ENCODE peak calls at places on chromosomes 6 and 20, in four cellular contexts. One of them, this sample, is unnamed. For H3K4me1, the result is how much of the 10 kb centered on the place peaks cover.

GRCh38 chr6:32816746-32817204 is at the start of gene HLA-DOB:
- DNase-seq in K562: no peak
- DNase-seq in endothelial cell of umbilical vein: peak
- DNase-seq in Panc1: no peak
- DNase-seq in this sample: no peak

GRCh38 chr6:77368660-77369313 is 94.5 kb downstream of the HTR1B start:
- DNase-seq in K562: no peak
- DNase-seq in endothelial cell of umbilical vein: peak
- DNase-seq in Panc1: no peak
- DNase-seq in this sample: peak

GRCh38 chr20:33465536-33466302 is 22.2 kb upstream of the SNTA1 start:
- DNase-seq in K562: no peak
- DNase-seq in endothelial cell of umbilical vein: no peak
- DNase-seq in Panc1: no peak
- DNase-seq in this sample: no peak

GRCh38 chr20:22508426-22508825 is 75.9 kb downstream of the FOXA2 start:
- DNase-seq in K562: no peak
- DNase-seq in endothelial cell of umbilical vein: no peak
- DNase-seq in Panc1: no peak
- DNase-seq in this sample: no peak

GRCh38 chr20:34222208-34222607 is 19.0 kb upstream of the ASIP start:
- DNase-seq in K562: no peak
- DNase-seq in endothelial cell of umbilical vein: no peak
- DNase-seq in Panc1: no peak
- DNase-seq in this sample: no peak

GRCh38 chr20:26209171-26209941 is 512.7 kb upstream of the ZNF337 start:
- DNase-seq in K562: no peak
- DNase-seq in endothelial cell of umbilical vein: no peak
- DNase-seq in Panc1: no peak
- DNase-seq in this sample: no peak

GRCh38 chr6:32212076-32212760 is 11.6 kb downstream of the NOTCH4 start:
- DNase-seq in K562: no peak
- DNase-seq in endothelial cell of umbilical vein: no peak
- DNase-seq in Panc1: no peak
- DNase-seq in this sample: no peak

GRCh38 chr6:163814494-163815364 is 400.2 kb downstream of the QKI start:
- DNase-seq in K562: no peak
- DNase-seq in endothelial cell of umbilical vein: no peak
- DNase-seq in Panc1: no peak
- DNase-seq in this sample: no peak

GRCh38 chr6:82711105-82711829 is 347.6 kb downstream of the TPBG start:
- DNase-seq in K562: no peak
- DNase-seq in endothelial cell of umbilical vein: no peak
- DNase-seq in Panc1: no peak
- DNase-seq in this sample: no peak

GRCh38 chr20:58446938-58447265 is 57.9 kb downstream of the VAPB start:
- DNase-seq in K562: no peak
- DNase-seq in endothelial cell of umbilical vein: no peak
- DNase-seq in Panc1: no peak
- DNase-seq in this sample: no peak

GRCh38 chr6:32252326-32253009 is 28.6 kb upstream of the NOTCH4 start:
- DNase-seq in K562: no peak
- DNase-seq in endothelial cell of umbilical vein: no peak
- DNase-seq in Panc1: no peak
- DNase-seq in this sample: no peak

GRCh38 chr20:1274485-1275313 is 8.6 kb downstream of the SNPH start:
- DNase-seq in K562: no peak
- DNase-seq in endothelial cell of umbilical vein: no peak
- DNase-seq in Panc1: no peak
- DNase-seq in this sample: no peak

GRCh38 chr6:114290864-114291263 is 52.0 kb downstream of the HS3ST5 start:
- DNase-seq in K562: no peak
- DNase-seq in endothelial cell of umbilical vein: no peak
- DNase-seq in Panc1: no peak
- DNase-seq in this sample: no peak

GRCh38 chr6:25223421-25224052 is 55.6 kb upstream of the CARMIL1 start:
- DNase-seq in K562: peak
- DNase-seq in endothelial cell of umbilical vein: peak
- DNase-seq in Panc1: peak
- DNase-seq in this sample: peak

GRCh38 chr20:63553933-63554290 is at the start of gene FNDC11:
- DNase-seq in K562: peak
- DNase-seq in endothelial cell of umbilical vein: no peak
- DNase-seq in Panc1: no peak
- DNase-seq in this sample: peak

GRCh38 chr20:50216543-50217206 is 26.0 kb downstream of the CEBPB start:
- DNase-seq in K562: no peak
- DNase-seq in endothelial cell of umbilical vein: no peak
- DNase-seq in Panc1: no peak
- DNase-seq in this sample: no peak

GRCh38 chr6:132392792-132393191 is 8.5 kb downstream of the MOXD1 start:
- DNase-seq in K562: no peak
- DNase-seq in endothelial cell of umbilical vein: peak
- DNase-seq in Panc1: no peak
- DNase-seq in this sample: no peak
- TF ChIP-seq CTCF in K562: no peak
- TF ChIP-seq CTCF in endothelial cell of umbilical vein: no peak
- TF ChIP-seq CTCF in Panc1: peak
- TF ChIP-seq CTCF in this sample: no peak

GRCh38 chr6:35723587-35723986 is 13.2 kb upstream of the ARMC12 start:
- DNase-seq in K562: peak
- DNase-seq in endothelial cell of umbilical vein: no peak
- DNase-seq in Panc1: no peak
- DNase-seq in this sample: no peak
- H3K4me1 ChIP-seq in K562: half or more
- H3K4me1 ChIP-seq in endothelial cell of umbilical vein: under half
- H3K4me1 ChIP-seq in Panc1: under half
- H3K4me1 ChIP-seq in this sample: half or more

GRCh38 chr20:19249515-19249914 is 37.1 kb downstream of the SLC24A3 start:
- DNase-seq in K562: peak
- DNase-seq in endothelial cell of umbilical vein: no peak
- DNase-seq in Panc1: no peak
- DNase-seq in this sample: no peak
- TF ChIP-seq POLR2AphosphoS5 in K562: no peak
- TF ChIP-seq POLR2AphosphoS5 in endothelial cell of umbilical vein: no peak
- TF ChIP-seq POLR2AphosphoS5 in Panc1: no peak
- TF ChIP-seq POLR2AphosphoS5 in this sample: no peak

DNA sequence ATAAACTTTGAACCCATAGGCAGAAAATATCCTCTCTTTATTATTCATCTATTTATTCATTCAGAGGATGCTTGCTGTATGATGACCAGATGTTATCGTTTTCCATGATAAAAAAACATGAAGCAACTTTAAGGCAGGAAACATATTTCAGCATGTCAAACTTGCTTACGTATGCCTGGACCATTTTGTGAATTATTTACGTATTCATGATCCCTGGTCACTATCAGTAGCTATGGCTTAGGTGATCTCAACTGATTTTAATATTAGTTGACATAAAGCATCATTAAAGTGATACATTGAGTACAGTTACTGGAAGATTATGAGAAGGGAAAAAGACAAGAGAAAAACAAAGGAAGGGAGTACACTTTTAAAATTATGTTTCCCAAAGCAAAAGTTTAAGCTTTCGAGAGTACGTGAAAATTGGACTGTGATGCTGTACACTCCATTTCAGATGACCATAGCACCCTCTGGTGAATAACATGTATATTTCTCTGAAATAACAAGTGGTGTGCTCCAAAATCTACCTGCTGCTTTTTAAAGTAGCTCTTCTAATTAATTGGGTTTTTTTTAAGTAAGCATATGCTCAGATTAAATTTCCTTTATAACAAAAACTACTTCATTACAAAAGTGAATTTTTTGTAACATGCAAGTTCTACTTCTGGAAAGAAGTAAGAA is 215.1 kb upstream of the HSF2 start:
- DNase-seq in K562: no peak
- DNase-seq in endothelial cell of umbilical vein: peak
- DNase-seq in Panc1: no peak
- DNase-seq in this sample: no peak
- TF ChIP-seq CTCF in K562: no peak
- TF ChIP-seq CTCF in endothelial cell of umbilical vein: no peak
- TF ChIP-seq CTCF in Panc1: peak
- TF ChIP-seq CTCF in this sample: no peak

GRCh38 chr20:17963114-17963897 is 5.3 kb downstream of the SNX5 start:
- DNase-seq in K562: no peak
- DNase-seq in endothelial cell of umbilical vein: no peak
- DNase-seq in Panc1: no peak
- DNase-seq in this sample: no peak

GRCh38 chr20:17965042-17965697 is 3.4 kb downstream of the SNX5 start:
- DNase-seq in K562: no peak
- DNase-seq in endothelial cell of umbilical vein: no peak
- DNase-seq in Panc1: no peak
- DNase-seq in this sample: no peak

GRCh38 chr20:17961600-17961965 is 7.0 kb downstream of the SNX5 start:
- DNase-seq in K562: no peak
- DNase-seq in endothelial cell of umbilical vein: no peak
- DNase-seq in Panc1: no peak
- DNase-seq in this sample: no peak

GRCh38 chr20:17964632-17965031 is 4.0 kb downstream of the SNX5 start:
- DNase-seq in K562: no peak
- DNase-seq in endothelial cell of umbilical vein: no peak
- DNase-seq in Panc1: no peak
- DNase-seq in this sample: no peak

GRCh38 chr20:17964073-17964472 is 4.5 kb downstream of the SNX5 start:
- DNase-seq in K562: no peak
- DNase-seq in endothelial cell of umbilical vein: no peak
- DNase-seq in Panc1: no peak
- DNase-seq in this sample: no peak
- H3K4me1 ChIP-seq in K562: under half
- H3K4me1 ChIP-seq in endothelial cell of umbilical vein: half or more
- H3K4me1 ChIP-seq in Panc1: half or more
- H3K4me1 ChIP-seq in this sample: half or more

DNA sequence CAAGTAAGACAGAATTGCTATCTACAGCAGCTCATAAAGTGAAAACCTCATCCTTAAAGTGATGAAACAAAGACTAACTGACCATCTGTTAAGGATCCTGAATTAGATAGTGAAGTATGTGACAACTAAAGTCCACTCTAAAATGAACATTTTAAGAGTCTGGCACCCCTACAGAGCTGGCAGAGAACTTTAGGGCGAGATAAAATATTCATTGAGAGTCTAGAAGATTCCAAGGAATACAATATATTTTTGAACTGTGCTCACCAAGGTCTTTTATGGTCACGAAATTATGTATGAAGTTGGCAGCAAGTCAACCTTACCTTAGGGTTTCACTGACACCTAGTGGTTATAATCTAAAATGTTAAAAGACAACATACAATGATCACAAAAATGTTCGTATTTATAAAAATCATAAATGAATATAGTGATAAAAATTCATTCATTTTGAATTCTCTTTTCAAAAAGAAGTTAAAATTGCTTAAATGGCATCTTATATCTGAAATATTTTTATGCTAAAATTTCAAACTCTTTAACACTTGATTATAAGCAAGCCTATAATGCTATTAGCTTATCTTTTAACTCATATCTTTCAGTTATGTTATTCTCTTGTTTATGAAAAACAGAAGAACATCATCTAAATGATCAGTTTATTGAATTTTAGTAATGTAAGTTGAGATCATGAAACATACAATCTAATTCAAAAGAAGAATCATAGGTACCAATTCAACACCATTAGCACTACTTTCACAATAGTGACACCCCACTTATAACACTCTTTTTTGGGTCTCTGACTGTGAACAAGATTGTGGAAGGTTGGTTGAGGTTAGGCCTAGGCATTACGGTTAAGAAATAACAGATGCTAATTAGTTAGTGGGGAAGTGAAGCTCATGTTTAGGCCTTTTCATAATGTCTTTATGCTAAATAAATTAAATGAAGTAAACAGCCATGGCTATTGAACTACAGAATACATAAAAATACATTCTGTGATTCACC is 27.5 kb downstream of the RSPH3 start:
- DNase-seq in K562: peak
- DNase-seq in endothelial cell of umbilical vein: peak
- DNase-seq in Panc1: peak
- DNase-seq in this sample: no peak
- TF ChIP-seq POLR2AphosphoS5 in K562: no peak
- TF ChIP-seq POLR2AphosphoS5 in endothelial cell of umbilical vein: no peak
- TF ChIP-seq POLR2AphosphoS5 in Panc1: no peak
- TF ChIP-seq POLR2AphosphoS5 in this sample: no peak

DNA sequence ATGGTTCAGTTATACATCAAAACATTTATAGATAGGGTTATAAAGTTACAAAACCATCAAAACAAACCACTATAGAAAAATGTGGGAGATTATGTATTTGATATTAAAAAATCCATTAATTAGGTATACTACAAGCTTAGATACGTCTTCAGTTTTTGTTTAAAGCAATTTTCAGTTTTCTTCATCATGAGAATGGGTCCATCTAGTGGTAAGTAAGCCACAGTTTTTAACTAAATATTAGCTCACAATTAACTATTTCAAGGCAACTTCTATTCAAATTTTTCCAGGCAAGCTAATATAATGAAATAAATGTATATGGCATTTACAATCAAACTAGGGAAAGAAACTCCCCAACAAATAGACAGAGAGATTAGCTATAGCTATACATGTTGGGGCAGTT is 44.4 kb downstream of the RNGTT start:
- DNase-seq in K562: no peak
- DNase-seq in endothelial cell of umbilical vein: no peak
- DNase-seq in Panc1: no peak
- DNase-seq in this sample: no peak
- TF ChIP-seq CTCF in K562: no peak
- TF ChIP-seq CTCF in endothelial cell of umbilical vein: no peak
- TF ChIP-seq CTCF in Panc1: peak
- TF ChIP-seq CTCF in this sample: no peak

GRCh38 chr6:124226396-124226795 is 422.7 kb downstream of the NKAIN2 start:
- DNase-seq in K562: no peak
- DNase-seq in endothelial cell of umbilical vein: no peak
- DNase-seq in Panc1: no peak
- DNase-seq in this sample: no peak

DNA sequence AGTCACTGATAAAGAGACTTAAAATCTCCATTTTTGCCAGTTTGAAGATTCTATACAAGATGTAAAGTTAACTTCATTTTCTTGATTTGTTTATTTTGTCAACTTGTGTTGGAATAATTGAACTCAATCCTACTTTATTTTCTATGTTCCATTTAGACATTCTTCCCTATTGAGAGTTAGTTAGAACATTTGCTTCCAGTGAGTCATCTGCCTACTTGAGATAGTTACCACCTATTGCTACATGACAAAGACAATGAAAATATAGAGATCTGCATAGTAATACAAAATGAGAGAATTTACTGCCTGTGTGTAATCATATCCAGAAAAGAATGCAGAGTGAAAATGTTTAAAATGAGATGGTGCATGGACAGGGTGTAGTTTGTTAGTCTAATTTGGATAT is 419.9 kb downstream of the NKAIN2 start:
- DNase-seq in K562: no peak
- DNase-seq in endothelial cell of umbilical vein: no peak
- DNase-seq in Panc1: no peak
- DNase-seq in this sample: no peak
- H3K4me1 ChIP-seq in K562: under half
- H3K4me1 ChIP-seq in endothelial cell of umbilical vein: under half
- H3K4me1 ChIP-seq in Panc1: under half
- H3K4me1 ChIP-seq in this sample: under half

GRCh38 chr6:132819405-132820145 is 5.2 kb downstream of the RPS12 start:
- DNase-seq in K562: peak
- DNase-seq in endothelial cell of umbilical vein: no peak
- DNase-seq in Panc1: no peak
- DNase-seq in this sample: no peak
- TF ChIP-seq POLR2AphosphoS5 in K562: peak
- TF ChIP-seq POLR2AphosphoS5 in endothelial cell of umbilical vein: no peak
- TF ChIP-seq POLR2AphosphoS5 in Panc1: no peak
- TF ChIP-seq POLR2AphosphoS5 in this sample: no peak